ENCODE peak calls at places on chromosome 20, in five cellular contexts. One of them, this sample, is unnamed.

GRCh38 chr20:19528286-19529030 is 229.6 kb upstream of the RIN2 start:
- DNase-seq in GM20000: no peak
- DNase-seq in lower leg skin: peak; percentile 2
- DNase-seq in tibial artery: no peak
- DNase-seq in fibroblast of lung: no peak
- DNase-seq in this sample: no peak

GRCh38 chr20:18676366-18676765 is 88.5 kb downstream of the DTD1 start:
- DNase-seq in GM20000: no peak
- DNase-seq in lower leg skin: no peak
- DNase-seq in tibial artery: no peak
- DNase-seq in fibroblast of lung: no peak
- DNase-seq in this sample: no peak

GRCh38 chr20:60627751-60628565 is 624.1 kb upstream of the CDH4 start:
- DNase-seq in GM20000: no peak
- DNase-seq in lower leg skin: no peak
- DNase-seq in tibial artery: no peak
- DNase-seq in fibroblast of lung: no peak
- DNase-seq in this sample: no peak

GRCh38 chr20:14919473-14920157 is 582.2 kb upstream of the FLRT3 start:
- DNase-seq in GM20000: no peak
- DNase-seq in lower leg skin: no peak
- DNase-seq in tibial artery: no peak
- DNase-seq in fibroblast of lung: no peak
- DNase-seq in this sample: no peak

GRCh38 chr20:20079102-20079784 is 26.9 kb downstream of the CFAP61 start:
- DNase-seq in GM20000: no peak
- DNase-seq in lower leg skin: no peak
- DNase-seq in tibial artery: no peak
- DNase-seq in fibroblast of lung: no peak
- DNase-seq in this sample: no peak

GRCh38 chr20:51899674-51900073 is 97.4 kb upstream of the SALL4 start:
- DNase-seq in GM20000: no peak
- DNase-seq in lower leg skin: no peak
- DNase-seq in tibial artery: no peak
- DNase-seq in fibroblast of lung: no peak
- DNase-seq in this sample: no peak

GRCh38 chr20:59785986-59786753 is 147.3 kb downstream of the SYCP2 start:
- DNase-seq in GM20000: no peak
- DNase-seq in lower leg skin: peak; percentile 68
- DNase-seq in tibial artery: peak; percentile 42
- DNase-seq in fibroblast of lung: no peak
- DNase-seq in this sample: no peak

GRCh38 chr20:23823621-23824324 is 2.8 kb downstream of the CST2 start:
- DNase-seq in GM20000: no peak
- DNase-seq in lower leg skin: no peak
- DNase-seq in tibial artery: no peak
- DNase-seq in fibroblast of lung: no peak
- DNase-seq in this sample: no peak

GRCh38 chr20:57064836-57065235 is 201.6 kb downstream of the BMP7 start:
- DNase-seq in GM20000: no peak
- DNase-seq in lower leg skin: peak; percentile 56
- DNase-seq in tibial artery: peak; percentile 17
- DNase-seq in fibroblast of lung: no peak
- DNase-seq in this sample: no peak

GRCh38 chr20:37457928-37458327 is 63.1 kb upstream of the NNAT start:
- DNase-seq in GM20000: no peak
- DNase-seq in lower leg skin: no peak
- DNase-seq in tibial artery: no peak
- DNase-seq in fibroblast of lung: no peak
- DNase-seq in this sample: no peak

GRCh38 chr20:58721951-58722371 is 29.4 kb downstream of the NPEPL1 start:
- DNase-seq in GM20000: no peak
- DNase-seq in lower leg skin: peak; percentile 89
- DNase-seq in tibial artery: peak; percentile 71
- DNase-seq in fibroblast of lung: no peak
- DNase-seq in this sample: peak; percentile 8

GRCh38 chr20:10747019-10747418 is 73.2 kb upstream of the JAG1 start:
- DNase-seq in GM20000: no peak
- DNase-seq in lower leg skin: no peak
- DNase-seq in tibial artery: no peak
- DNase-seq in fibroblast of lung: no peak
- DNase-seq in this sample: no peak

GRCh38 chr20:36579996-36580545 is 6.7 kb downstream of the TGIF2 start:
- DNase-seq in GM20000: no peak
- DNase-seq in lower leg skin: no peak
- DNase-seq in tibial artery: no peak
- DNase-seq in fibroblast of lung: peak; percentile 71
- DNase-seq in this sample: peak; percentile 77

GRCh38 chr20:44461142-44461802 is 14.4 kb upstream of the TTPAL start:
- DNase-seq in GM20000: no peak
- DNase-seq in lower leg skin: no peak
- DNase-seq in tibial artery: no peak
- DNase-seq in fibroblast of lung: no peak
- DNase-seq in this sample: no peak

GRCh38 chr20:44464514-44464913 is 11.2 kb upstream of the TTPAL start:
- DNase-seq in GM20000: no peak
- DNase-seq in lower leg skin: no peak
- DNase-seq in tibial artery: no peak
- DNase-seq in fibroblast of lung: no peak
- DNase-seq in this sample: no peak

GRCh38 chr20:44461803-44462174 is 13.9 kb upstream of the TTPAL start:
- DNase-seq in GM20000: no peak
- DNase-seq in lower leg skin: no peak
- DNase-seq in tibial artery: no peak
- DNase-seq in fibroblast of lung: no peak
- DNase-seq in this sample: no peak

GRCh38 chr20:44463466-44463865 is 12.2 kb upstream of the TTPAL start:
- DNase-seq in GM20000: no peak
- DNase-seq in lower leg skin: no peak
- DNase-seq in tibial artery: no peak
- DNase-seq in fibroblast of lung: no peak
- DNase-seq in this sample: no peak

DNA sequence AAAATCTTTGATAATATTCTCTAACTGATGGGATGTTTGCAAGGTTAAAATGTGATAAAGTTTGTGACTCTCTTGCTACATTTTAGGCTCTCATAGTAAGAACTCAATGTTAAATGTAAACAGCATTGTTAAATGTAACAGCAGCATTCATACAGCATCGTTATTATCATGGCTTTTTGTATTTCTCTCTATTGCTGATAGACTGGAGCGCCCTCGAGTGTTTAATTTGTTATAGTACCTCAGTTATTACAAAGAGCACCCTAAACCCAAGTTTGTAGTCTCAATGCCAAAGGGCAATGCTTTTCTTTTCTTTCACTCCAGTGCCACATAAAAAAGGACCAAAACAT is 14.9 kb upstream of the TTPAL start:
- DNase-seq in GM20000: peak; percentile 41
- DNase-seq in lower leg skin: no peak
- DNase-seq in tibial artery: no peak
- DNase-seq in fibroblast of lung: peak; percentile 16
- DNase-seq in this sample: no peak
- TF ChIP-seq CTCF in GM20000: peak; percentile 12
- TF ChIP-seq CTCF in lower leg skin: no peak
- TF ChIP-seq CTCF in tibial artery: no peak
- TF ChIP-seq CTCF in fibroblast of lung: peak; percentile 55
- TF ChIP-seq CTCF in this sample: peak; percentile 15

GRCh38 chr20:9359561-9360308 is 154.7 kb upstream of the LAMP5 start:
- DNase-seq in GM20000: no peak
- DNase-seq in lower leg skin: no peak
- DNase-seq in tibial artery: no peak
- DNase-seq in fibroblast of lung: peak; percentile 53
- DNase-seq in this sample: peak; percentile 41
- TF ChIP-seq CTCF in GM20000: peak; percentile 5
- TF ChIP-seq CTCF in lower leg skin: no peak
- TF ChIP-seq CTCF in tibial artery: peak; percentile 43
- TF ChIP-seq CTCF in fibroblast of lung: peak; percentile 36
- TF ChIP-seq CTCF in this sample: peak; percentile 49

DNA sequence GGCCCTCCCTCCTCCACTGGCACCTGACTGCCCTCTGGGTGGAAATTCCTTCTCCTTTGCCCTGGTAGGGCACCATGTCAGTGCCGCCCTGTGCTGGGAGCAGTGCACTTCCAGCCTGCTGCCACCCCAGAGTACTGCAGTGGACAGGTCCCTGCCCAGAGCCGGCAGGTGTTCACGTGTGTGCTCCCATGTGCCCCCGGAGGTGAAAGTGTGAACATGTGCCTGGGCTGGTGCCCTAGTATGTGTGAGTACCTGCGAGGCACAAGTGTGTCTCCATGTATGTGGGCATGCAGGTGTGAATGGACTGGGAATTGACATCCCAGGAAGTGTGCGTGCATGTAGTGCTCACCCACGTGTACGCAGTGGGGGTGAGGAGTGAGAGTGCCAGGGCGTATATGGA is 29.4 kb downstream of the SDCBP2 start:
- DNase-seq in GM20000: no peak
- DNase-seq in lower leg skin: no peak
- DNase-seq in tibial artery: peak; percentile 45
- DNase-seq in fibroblast of lung: no peak
- DNase-seq in this sample: no peak
- TF ChIP-seq CTCF in GM20000: no peak
- TF ChIP-seq CTCF in lower leg skin: no peak
- TF ChIP-seq CTCF in tibial artery: no peak
- TF ChIP-seq CTCF in fibroblast of lung: peak; percentile 24
- TF ChIP-seq CTCF in this sample: no peak

DNA sequence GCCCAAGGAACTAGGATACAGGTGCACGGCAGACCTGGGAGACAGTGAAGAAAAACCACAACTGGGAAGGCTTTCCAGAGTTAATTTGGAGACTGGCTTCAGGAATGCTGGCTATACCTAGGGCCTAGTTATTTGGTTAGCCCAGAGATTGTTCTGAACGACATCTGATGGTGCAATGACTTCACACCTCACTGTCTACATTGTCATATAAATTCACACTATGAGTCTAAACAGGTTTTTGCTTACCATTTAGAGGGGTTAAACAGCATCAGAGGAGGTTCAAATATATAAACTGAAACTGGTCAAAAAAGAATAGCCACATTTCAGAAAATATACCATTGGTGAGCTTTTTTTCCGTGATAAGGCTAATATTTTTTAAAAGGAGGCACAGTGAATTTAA is 16.7 kb downstream of the UBE2V1 start:
- DNase-seq in GM20000: no peak
- DNase-seq in lower leg skin: no peak
- DNase-seq in tibial artery: no peak
- DNase-seq in fibroblast of lung: no peak
- DNase-seq in this sample: no peak
- TF ChIP-seq CTCF in GM20000: no peak
- TF ChIP-seq CTCF in lower leg skin: no peak
- TF ChIP-seq CTCF in tibial artery: no peak
- TF ChIP-seq CTCF in fibroblast of lung: no peak
- TF ChIP-seq CTCF in this sample: no peak

DNA sequence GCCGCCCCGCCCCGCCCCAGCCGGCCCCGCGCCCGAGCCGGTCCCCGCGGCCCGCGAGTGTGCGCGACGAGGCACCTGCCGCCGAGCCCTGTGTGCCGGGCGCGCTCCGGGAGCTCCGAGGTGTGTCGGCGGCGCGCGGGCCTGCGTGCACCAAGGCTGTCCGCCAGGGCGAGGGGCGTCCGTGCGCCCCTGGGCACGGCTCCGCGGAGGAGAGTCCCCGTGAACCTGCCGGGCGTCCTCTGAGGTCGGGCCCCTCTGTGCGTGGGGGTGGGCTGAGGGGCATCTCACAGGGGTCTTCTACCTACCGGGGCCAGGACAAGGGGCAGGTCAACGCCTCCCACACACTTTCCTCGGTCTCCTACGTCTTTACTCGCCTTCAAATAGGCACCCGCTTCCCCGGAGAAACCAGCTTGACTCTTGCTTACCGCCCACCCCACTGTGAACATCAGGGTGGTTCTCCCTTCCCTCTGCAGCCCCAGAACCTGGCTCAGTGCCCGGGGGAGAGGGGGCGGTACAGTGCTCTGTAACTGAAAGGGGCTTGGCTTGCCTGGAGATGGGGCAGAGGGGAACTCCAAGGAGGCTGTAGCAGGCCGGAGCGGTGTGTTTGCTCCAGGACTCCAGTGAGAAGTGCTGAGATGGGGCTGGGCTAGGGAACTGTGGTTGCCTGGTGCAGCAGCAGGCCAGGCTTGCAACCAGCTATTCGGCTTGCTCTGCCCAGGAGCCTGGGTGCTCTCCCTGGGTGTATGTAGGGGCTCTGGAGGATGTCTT is at the start of gene SAMD10:
- DNase-seq in GM20000: peak; percentile 88
- DNase-seq in lower leg skin: no peak
- DNase-seq in tibial artery: peak; percentile 69
- DNase-seq in fibroblast of lung: peak; percentile 47
- DNase-seq in this sample: peak; percentile 33
- TF ChIP-seq CTCF in GM20000: no peak
- TF ChIP-seq CTCF in lower leg skin: no peak
- TF ChIP-seq CTCF in tibial artery: no peak
- TF ChIP-seq CTCF in fibroblast of lung: no peak
- TF ChIP-seq CTCF in this sample: no peak

DNA sequence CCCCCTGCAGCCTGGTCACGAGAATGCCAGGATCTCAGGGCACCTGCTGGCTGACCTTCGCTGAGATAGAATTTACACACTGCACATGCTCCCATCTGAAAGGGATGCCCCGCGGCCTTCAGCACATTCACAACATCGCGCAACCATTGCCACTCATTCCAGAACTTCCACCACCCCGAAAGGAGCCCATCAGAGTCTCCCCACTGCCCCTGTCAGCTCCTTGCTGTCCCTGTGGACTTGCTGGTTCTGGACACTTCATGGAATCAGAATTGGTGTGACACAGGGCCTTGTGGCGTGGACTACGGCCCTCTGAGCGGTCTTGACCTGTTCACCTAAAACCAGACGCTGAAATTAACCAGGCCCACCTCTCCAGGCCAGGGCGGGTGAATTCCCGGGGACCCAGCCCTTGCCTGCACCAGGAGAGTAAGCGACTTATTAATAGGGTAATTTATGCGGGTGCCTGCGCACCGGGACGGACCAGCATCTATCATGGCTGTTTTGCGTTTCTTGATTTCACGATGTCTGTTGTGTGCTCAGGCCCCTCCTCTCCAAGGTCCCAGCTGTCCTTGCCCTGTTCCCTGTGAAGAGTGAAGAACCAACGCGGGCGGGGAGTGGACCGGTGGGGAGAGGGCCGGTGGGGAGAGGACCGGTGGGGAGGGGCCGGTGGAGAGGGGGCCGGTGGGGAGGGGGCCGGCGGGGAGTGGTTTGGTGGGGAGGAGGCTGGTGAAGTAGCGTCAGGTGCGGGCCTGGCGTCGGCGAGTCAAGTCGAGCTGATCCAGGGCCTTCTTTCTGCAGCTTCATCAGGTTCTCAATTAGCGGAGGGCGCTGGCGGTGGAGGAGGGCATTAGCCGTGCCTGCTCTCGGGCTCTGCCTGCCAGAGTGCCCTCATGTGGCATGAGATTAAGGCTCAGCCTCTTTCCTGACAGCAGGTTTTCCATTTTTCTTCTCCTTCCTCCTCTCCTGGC is 20.9 kb upstream of the BHLHE23 start:
- DNase-seq in GM20000: peak; percentile 81
- DNase-seq in lower leg skin: no peak
- DNase-seq in tibial artery: no peak
- DNase-seq in fibroblast of lung: no peak
- DNase-seq in this sample: no peak
- TF ChIP-seq CTCF in GM20000: no peak
- TF ChIP-seq CTCF in lower leg skin: no peak
- TF ChIP-seq CTCF in tibial artery: no peak
- TF ChIP-seq CTCF in fibroblast of lung: no peak
- TF ChIP-seq CTCF in this sample: no peak